ENCODE peak calls at places on chromosomes 12 and 14, in four cellular contexts. One of them, this sample, is unnamed.

GRCh38 chr14:88492272-88493089 is 62.3 kb downstream of the PTPN21 start:
- DNase-seq in IMR-90: peak
- DNase-seq in Karpas-422: peak
- DNase-seq in mucosa of gallbladder: peak
- DNase-seq in this sample: peak

GRCh38 chr12:44193281-44193680 is 357.4 kb downstream of the TMEM117 start:
- DNase-seq in IMR-90: no peak
- DNase-seq in Karpas-422: no peak
- DNase-seq in mucosa of gallbladder: no peak
- DNase-seq in this sample: no peak

GRCh38 chr12:9708853-9709252 is 24.0 kb downstream of the CLECL1 start:
- DNase-seq in IMR-90: no peak
- DNase-seq in Karpas-422: no peak
- DNase-seq in mucosa of gallbladder: no peak
- DNase-seq in this sample: no peak

GRCh38 chr12:96045566-96045965 is 10.2 kb upstream of the LTA4H start:
- DNase-seq in IMR-90: no peak
- DNase-seq in Karpas-422: no peak
- DNase-seq in mucosa of gallbladder: no peak
- DNase-seq in this sample: no peak

GRCh38 chr14:26947265-26947664 is 349.4 kb upstream of the NOVA1 start:
- DNase-seq in IMR-90: no peak
- DNase-seq in Karpas-422: no peak
- DNase-seq in mucosa of gallbladder: no peak
- DNase-seq in this sample: no peak

GRCh38 chr14:25371053-25371452 is 321.1 kb upstream of the STXBP6 start:
- DNase-seq in IMR-90: no peak
- DNase-seq in Karpas-422: no peak
- DNase-seq in mucosa of gallbladder: no peak
- DNase-seq in this sample: no peak

GRCh38 chr12:123288751-123289346 is 17.2 kb upstream of the CDK2AP1 start:
- DNase-seq in IMR-90: no peak
- DNase-seq in Karpas-422: no peak
- DNase-seq in mucosa of gallbladder: no peak
- DNase-seq in this sample: no peak

GRCh38 chr12:88931598-88931997 is 351.3 kb upstream of the KITLG start:
- DNase-seq in IMR-90: no peak
- DNase-seq in Karpas-422: no peak
- DNase-seq in mucosa of gallbladder: no peak
- DNase-seq in this sample: no peak

GRCh38 chr12:54431911-54432814 is 13.1 kb upstream of the ITGA5 start:
- DNase-seq in IMR-90: peak
- DNase-seq in Karpas-422: no peak
- DNase-seq in mucosa of gallbladder: no peak
- DNase-seq in this sample: no peak

GRCh38 chr12:21566223-21566906 is 38.3 kb downstream of the GYS2 start:
- DNase-seq in IMR-90: no peak
- DNase-seq in Karpas-422: no peak
- DNase-seq in mucosa of gallbladder: peak
- DNase-seq in this sample: no peak

GRCh38 chr12:102539651-102540553 is 59.5 kb upstream of the IGF1 start:
- DNase-seq in IMR-90: peak
- DNase-seq in Karpas-422: peak
- DNase-seq in mucosa of gallbladder: no peak
- DNase-seq in this sample: no peak

GRCh38 chr12:120497524-120498150 is 1.7 kb downstream of the DYNLL1 start:
- DNase-seq in IMR-90: peak
- DNase-seq in Karpas-422: no peak
- DNase-seq in mucosa of gallbladder: no peak
- DNase-seq in this sample: no peak

GRCh38 chr12:98939350-98939749 is 294.3 kb downstream of the APAF1 start:
- DNase-seq in IMR-90: peak
- DNase-seq in Karpas-422: peak
- DNase-seq in mucosa of gallbladder: no peak
- DNase-seq in this sample: no peak

GRCh38 chr12:116423053-116423452 is 136.1 kb upstream of the MAP1LC3B2 start:
- DNase-seq in IMR-90: peak
- DNase-seq in Karpas-422: no peak
- DNase-seq in mucosa of gallbladder: no peak
- DNase-seq in this sample: no peak

GRCh38 chr12:12872139-12872933 is 19.0 kb upstream of the GPRC5A start:
- DNase-seq in IMR-90: peak
- DNase-seq in Karpas-422: no peak
- DNase-seq in mucosa of gallbladder: peak
- DNase-seq in this sample: no peak

GRCh38 chr14:104264495-104265265 is 126.3 kb downstream of the KIF26A start:
- DNase-seq in IMR-90: no peak
- DNase-seq in Karpas-422: no peak
- DNase-seq in mucosa of gallbladder: no peak
- DNase-seq in this sample: peak

GRCh38 chr12:13339091-13339490 is 142.6 kb downstream of the EMP1 start:
- DNase-seq in IMR-90: no peak
- DNase-seq in Karpas-422: no peak
- DNase-seq in mucosa of gallbladder: no peak
- DNase-seq in this sample: no peak

GRCh38 chr14:21631084-21631483 is 3.7 kb downstream of the OR10G2 start:
- DNase-seq in IMR-90: no peak
- DNase-seq in Karpas-422: no peak
- DNase-seq in mucosa of gallbladder: no peak
- DNase-seq in this sample: no peak

GRCh38 chr12:575129-575502 is 88.1 kb downstream of the NINJ2 start:
- DNase-seq in IMR-90: no peak
- DNase-seq in Karpas-422: no peak
- DNase-seq in mucosa of gallbladder: no peak
- DNase-seq in this sample: no peak

GRCh38 chr14:105015242-105015641 is 5.6 kb downstream of the CDCA4 start:
- DNase-seq in IMR-90: no peak
- DNase-seq in Karpas-422: no peak
- DNase-seq in mucosa of gallbladder: no peak
- DNase-seq in this sample: peak

GRCh38 chr12:26396402-26396801 is 201.0 kb downstream of the SSPN start:
- DNase-seq in IMR-90: no peak
- DNase-seq in Karpas-422: no peak
- DNase-seq in mucosa of gallbladder: no peak
- DNase-seq in this sample: no peak

GRCh38 chr12:57839996-57840395 is 6.5 kb downstream of the CTDSP2 start:
- DNase-seq in IMR-90: no peak
- DNase-seq in Karpas-422: no peak
- DNase-seq in mucosa of gallbladder: no peak
- DNase-seq in this sample: no peak

GRCh38 chr12:77347009-77347408 is 281.6 kb upstream of the E2F7 start:
- DNase-seq in IMR-90: no peak
- DNase-seq in Karpas-422: no peak
- DNase-seq in mucosa of gallbladder: no peak
- DNase-seq in this sample: no peak

GRCh38 chr14:65287264-65288131 is 125.0 kb upstream of the FUT8 start:
- DNase-seq in IMR-90: no peak
- DNase-seq in Karpas-422: peak
- DNase-seq in mucosa of gallbladder: no peak
- DNase-seq in this sample: no peak

GRCh38 chr14:65115615-65116014 is 13.3 kb upstream of the MAX start:
- DNase-seq in IMR-90: no peak
- DNase-seq in Karpas-422: peak
- DNase-seq in mucosa of gallbladder: no peak
- DNase-seq in this sample: no peak

GRCh38 chr12:132226604-132227003 is 82.3 kb downstream of the NOC4L start:
- DNase-seq in IMR-90: no peak
- DNase-seq in Karpas-422: no peak
- DNase-seq in mucosa of gallbladder: no peak
- DNase-seq in this sample: no peak

GRCh38 chr12:132285991-132286681 is 43.3 kb downstream of the GALNT9 start:
- DNase-seq in IMR-90: peak
- DNase-seq in Karpas-422: no peak
- DNase-seq in mucosa of gallbladder: peak
- DNase-seq in this sample: no peak

GRCh38 chr14:65922166-65922565 is 509.6 kb downstream of the FUT8 start:
- DNase-seq in IMR-90: no peak
- DNase-seq in Karpas-422: no peak
- DNase-seq in mucosa of gallbladder: no peak
- DNase-seq in this sample: no peak